ENCODE peak calls at places on chromosomes 11 and 22, in seven cellular contexts. One of them, this sample, is unnamed.

GRCh38 chr11:13550761-13551160 is 55.0 kb upstream of the PTH start:
- DNase-seq in vagina: no peak
- DNase-seq in GM12891: no peak
- DNase-seq in heart left ventricle: no peak
- DNase-seq in body of pancreas: no peak
- DNase-seq in suprapubic skin: no peak
- DNase-seq in A549: no peak
- DNase-seq in this sample: no peak

GRCh38 chr11:7547091-7547490 is 33.3 kb downstream of the PPFIBP2 start:
- DNase-seq in vagina: no peak
- DNase-seq in GM12891: no peak
- DNase-seq in heart left ventricle: no peak
- DNase-seq in body of pancreas: no peak
- DNase-seq in suprapubic skin: no peak
- DNase-seq in A549: no peak
- DNase-seq in this sample: no peak

GRCh38 chr22:45239378-45240136 is 1.1 kb downstream of the KIAA0930 start:
- DNase-seq in vagina: no peak
- DNase-seq in GM12891: no peak
- DNase-seq in heart left ventricle: no peak
- DNase-seq in body of pancreas: no peak
- DNase-seq in suprapubic skin: no peak
- DNase-seq in A549: no peak
- DNase-seq in this sample: no peak

GRCh38 chr11:122727101-122727929 is 71.8 kb downstream of the UBASH3B start:
- DNase-seq in vagina: no peak
- DNase-seq in GM12891: no peak
- DNase-seq in heart left ventricle: no peak
- DNase-seq in body of pancreas: no peak
- DNase-seq in suprapubic skin: no peak
- DNase-seq in A549: no peak
- DNase-seq in this sample: no peak

GRCh38 chr11:32081129-32081641 is 9.7 kb upstream of the RCN1 start:
- DNase-seq in vagina: no peak
- DNase-seq in GM12891: no peak
- DNase-seq in heart left ventricle: no peak
- DNase-seq in body of pancreas: no peak
- DNase-seq in suprapubic skin: no peak
- DNase-seq in A549: no peak
- DNase-seq in this sample: no peak

GRCh38 chr11:11449327-11449726 is 96.3 kb upstream of the CSNK2A3 start:
- DNase-seq in vagina: no peak
- DNase-seq in GM12891: no peak
- DNase-seq in heart left ventricle: no peak
- DNase-seq in body of pancreas: no peak
- DNase-seq in suprapubic skin: no peak
- DNase-seq in A549: no peak
- DNase-seq in this sample: no peak

GRCh38 chr22:44990810-44991209 is 19.0 kb downstream of the PHF21B start:
- DNase-seq in vagina: no peak
- DNase-seq in GM12891: no peak
- DNase-seq in heart left ventricle: no peak
- DNase-seq in body of pancreas: no peak
- DNase-seq in suprapubic skin: no peak
- DNase-seq in A549: no peak
- DNase-seq in this sample: no peak

GRCh38 chr22:29110946-29111345 is 38.1 kb downstream of the KREMEN1 start:
- DNase-seq in vagina: no peak
- DNase-seq in GM12891: no peak
- DNase-seq in heart left ventricle: no peak
- DNase-seq in body of pancreas: no peak
- DNase-seq in suprapubic skin: no peak
- DNase-seq in A549: no peak
- DNase-seq in this sample: no peak

GRCh38 chr11:5737672-5738071 is 1.4 kb downstream of the OR56B1 start:
- DNase-seq in vagina: no peak
- DNase-seq in GM12891: no peak
- DNase-seq in heart left ventricle: no peak
- DNase-seq in body of pancreas: no peak
- DNase-seq in suprapubic skin: no peak
- DNase-seq in A549: no peak
- DNase-seq in this sample: no peak

GRCh38 chr11:94671553-94672366 is 96.4 kb upstream of the AMOTL1 start:
- DNase-seq in vagina: no peak
- DNase-seq in GM12891: no peak
- DNase-seq in heart left ventricle: no peak
- DNase-seq in body of pancreas: no peak
- DNase-seq in suprapubic skin: no peak
- DNase-seq in A549: no peak
- DNase-seq in this sample: no peak

GRCh38 chr11:57940044-57940781 is 83.5 kb upstream of the OR9Q1 start:
- DNase-seq in vagina: no peak
- DNase-seq in GM12891: no peak
- DNase-seq in heart left ventricle: no peak
- DNase-seq in body of pancreas: no peak
- DNase-seq in suprapubic skin: no peak
- DNase-seq in A549: no peak
- DNase-seq in this sample: no peak

GRCh38 chr11:45262900-45263299 is 23.2 kb downstream of the SYT13 start:
- DNase-seq in vagina: no peak
- DNase-seq in GM12891: no peak
- DNase-seq in heart left ventricle: no peak
- DNase-seq in body of pancreas: peak
- DNase-seq in suprapubic skin: no peak
- DNase-seq in A549: no peak
- DNase-seq in this sample: no peak

GRCh38 chr11:80240245-80240644 is 799.4 kb upstream of the TENM4 start:
- DNase-seq in vagina: no peak
- DNase-seq in GM12891: no peak
- DNase-seq in heart left ventricle: no peak
- DNase-seq in body of pancreas: no peak
- DNase-seq in suprapubic skin: no peak
- DNase-seq in A549: no peak
- DNase-seq in this sample: no peak

GRCh38 chr11:122711831-122712378 is 56.4 kb downstream of the UBASH3B start:
- DNase-seq in vagina: no peak
- DNase-seq in GM12891: no peak
- DNase-seq in heart left ventricle: no peak
- DNase-seq in body of pancreas: no peak
- DNase-seq in suprapubic skin: no peak
- DNase-seq in A549: no peak
- DNase-seq in this sample: no peak

GRCh38 chr11:17972987-17973386 is 39.9 kb downstream of the SERGEF start:
- DNase-seq in vagina: no peak
- DNase-seq in GM12891: no peak
- DNase-seq in heart left ventricle: peak
- DNase-seq in body of pancreas: peak
- DNase-seq in suprapubic skin: no peak
- DNase-seq in A549: peak
- DNase-seq in this sample: peak

GRCh38 chr22:49979587-49980264 is 19.2 kb downstream of the PIM3 start:
- DNase-seq in vagina: no peak
- DNase-seq in GM12891: no peak
- DNase-seq in heart left ventricle: peak
- DNase-seq in body of pancreas: peak
- DNase-seq in suprapubic skin: no peak
- DNase-seq in A549: peak
- DNase-seq in this sample: no peak

GRCh38 chr22:27195104-27195503 is 537.7 kb downstream of the MIAT start:
- DNase-seq in vagina: no peak
- DNase-seq in GM12891: no peak
- DNase-seq in heart left ventricle: no peak
- DNase-seq in body of pancreas: no peak
- DNase-seq in suprapubic skin: peak
- DNase-seq in A549: no peak
- DNase-seq in this sample: no peak

GRCh38 chr22:44024288-44024908 is at the start of gene PARVB:
- DNase-seq in vagina: no peak
- DNase-seq in GM12891: peak
- DNase-seq in heart left ventricle: peak
- DNase-seq in body of pancreas: peak
- DNase-seq in suprapubic skin: no peak
- DNase-seq in A549: no peak
- DNase-seq in this sample: no peak

GRCh38 chr11:73469401-73469800 is 93.2 kb downstream of the RELT start:
- DNase-seq in vagina: no peak
- DNase-seq in GM12891: no peak
- DNase-seq in heart left ventricle: no peak
- DNase-seq in body of pancreas: no peak
- DNase-seq in suprapubic skin: no peak
- DNase-seq in A549: no peak
- DNase-seq in this sample: no peak

GRCh38 chr11:121741316-121741715 is 288.5 kb upstream of the SORL1-AS1 start:
- DNase-seq in vagina: no peak
- DNase-seq in GM12891: no peak
- DNase-seq in heart left ventricle: peak
- DNase-seq in body of pancreas: no peak
- DNase-seq in suprapubic skin: no peak
- DNase-seq in A549: no peak
- DNase-seq in this sample: no peak

GRCh38 chr11:28491431-28491830 is 383.2 kb downstream of the METTL15 start:
- DNase-seq in vagina: no peak
- DNase-seq in GM12891: no peak
- DNase-seq in heart left ventricle: no peak
- DNase-seq in body of pancreas: no peak
- DNase-seq in suprapubic skin: no peak
- DNase-seq in A549: no peak
- DNase-seq in this sample: no peak

GRCh38 chr11:45997599-45997998 is 75.1 kb downstream of the LARGE2 start:
- DNase-seq in vagina: no peak
- DNase-seq in GM12891: no peak
- DNase-seq in heart left ventricle: no peak
- DNase-seq in body of pancreas: peak
- DNase-seq in suprapubic skin: no peak
- DNase-seq in A549: no peak
- DNase-seq in this sample: no peak

DNA sequence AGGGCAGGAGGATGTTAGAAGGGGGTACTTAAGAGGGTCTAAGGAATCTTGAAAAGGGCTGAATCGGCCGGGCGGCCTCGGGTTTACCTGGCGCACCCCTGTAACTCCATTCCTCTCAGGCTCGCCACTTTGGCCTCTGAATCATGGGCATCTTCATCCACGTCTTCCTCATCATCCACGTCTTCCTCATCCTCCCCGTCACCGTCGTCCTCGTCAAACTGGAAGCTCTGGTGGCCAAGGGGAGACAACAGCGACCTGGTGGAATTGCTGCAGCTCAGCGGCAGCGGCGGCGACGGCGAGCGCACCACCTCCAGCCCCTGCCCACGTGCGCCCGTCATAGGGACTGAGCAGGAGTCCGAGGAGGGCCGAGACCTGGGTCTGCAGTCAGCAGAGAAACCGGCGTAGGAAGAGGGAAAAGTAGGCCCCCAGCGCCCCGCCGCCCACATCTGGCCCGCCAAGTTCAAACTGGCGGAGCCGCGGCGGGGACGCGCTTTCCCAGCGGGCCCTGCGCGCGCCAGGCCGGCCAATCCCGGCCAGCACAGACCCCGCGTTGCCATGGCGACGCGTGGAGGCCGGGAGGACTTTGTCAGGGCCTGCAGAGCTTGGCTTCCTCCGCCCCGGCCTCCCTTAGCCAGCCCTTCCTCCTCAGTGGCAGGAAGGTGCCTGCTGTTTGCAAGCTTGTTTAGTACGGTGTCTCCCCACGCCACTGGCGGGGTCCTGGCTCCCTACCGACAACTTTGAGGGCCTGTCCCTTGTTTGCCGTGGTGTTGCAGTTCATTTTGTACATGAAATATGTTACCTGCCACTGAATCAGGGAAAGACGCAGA is at the start of gene CCDC34:
- DNase-seq in vagina: no peak
- DNase-seq in GM12891: peak
- DNase-seq in heart left ventricle: peak
- DNase-seq in body of pancreas: peak
- DNase-seq in suprapubic skin: peak
- DNase-seq in A549: peak
- DNase-seq in this sample: peak
- TF ChIP-seq POLR2A in vagina: no peak
- TF ChIP-seq POLR2A in GM12891: peak
- TF ChIP-seq POLR2A in heart left ventricle: no peak
- TF ChIP-seq POLR2A in body of pancreas: peak
- TF ChIP-seq POLR2A in suprapubic skin: no peak
- TF ChIP-seq POLR2A in A549: peak
- TF ChIP-seq POLR2A in this sample: peak

GRCh38 chr22:37905534-37906363 is at the start of gene MICALL1:
- DNase-seq in vagina: no peak
- DNase-seq in GM12891: peak
- DNase-seq in heart left ventricle: peak
- DNase-seq in body of pancreas: peak
- DNase-seq in suprapubic skin: no peak
- DNase-seq in A549: peak
- DNase-seq in this sample: peak
- TF ChIP-seq POLR2A in vagina: peak
- TF ChIP-seq POLR2A in GM12891: no peak
- TF ChIP-seq POLR2A in heart left ventricle: no peak
- TF ChIP-seq POLR2A in body of pancreas: peak
- TF ChIP-seq POLR2A in suprapubic skin: no peak
- TF ChIP-seq POLR2A in A549: peak
- TF ChIP-seq POLR2A in this sample: no peak

DNA sequence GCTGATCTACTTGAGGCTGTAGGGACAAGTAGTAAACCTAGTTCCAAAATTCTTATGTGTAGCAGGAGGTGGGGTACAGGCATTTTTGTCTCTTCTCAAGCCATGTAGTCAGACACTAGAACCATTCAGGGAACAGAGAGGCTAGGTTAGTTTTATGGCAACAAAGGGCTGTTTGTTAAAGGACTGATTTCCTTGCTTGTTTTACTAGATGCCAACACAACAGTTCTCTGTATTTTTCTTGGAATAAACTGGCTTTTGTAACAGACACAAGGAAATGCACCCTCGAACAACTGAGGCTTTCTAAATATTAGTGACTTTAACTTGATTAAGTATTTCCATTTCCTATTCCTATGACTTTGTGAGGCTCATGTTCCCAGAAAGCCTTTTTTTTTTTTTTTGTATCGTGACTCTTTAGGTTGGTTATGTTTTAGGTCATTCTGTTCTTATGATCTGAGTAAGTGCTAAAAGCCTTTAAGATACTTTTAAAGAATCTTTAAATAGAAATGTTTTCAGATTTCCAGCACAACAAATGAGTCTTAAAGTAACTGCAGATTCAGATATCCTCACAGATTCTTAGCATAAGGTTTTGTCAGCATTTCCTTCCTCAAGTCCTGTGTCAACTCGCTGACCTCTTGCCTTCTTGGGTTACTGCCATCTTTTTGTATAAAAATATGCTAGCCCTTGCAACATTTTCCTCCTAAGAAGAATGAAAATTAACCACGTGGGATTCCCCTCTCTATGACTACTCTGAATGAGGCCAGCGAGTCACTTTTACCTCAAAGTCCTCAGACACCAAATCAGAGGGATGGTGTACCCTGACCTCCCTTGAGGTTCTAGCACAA is 92.5 kb downstream of the CCDC83 start:
- DNase-seq in vagina: no peak
- DNase-seq in GM12891: no peak
- DNase-seq in heart left ventricle: peak
- DNase-seq in body of pancreas: no peak
- DNase-seq in suprapubic skin: no peak
- DNase-seq in A549: peak
- DNase-seq in this sample: peak
- TF ChIP-seq POLR2A in vagina: no peak
- TF ChIP-seq POLR2A in GM12891: no peak
- TF ChIP-seq POLR2A in heart left ventricle: no peak
- TF ChIP-seq POLR2A in body of pancreas: no peak
- TF ChIP-seq POLR2A in suprapubic skin: no peak
- TF ChIP-seq POLR2A in A549: no peak
- TF ChIP-seq POLR2A in this sample: no peak

GRCh38 chr11:74592063-74592440 is 330 bp upstream of the POLD3 start:
- DNase-seq in vagina: no peak
- DNase-seq in GM12891: no peak
- DNase-seq in heart left ventricle: no peak
- DNase-seq in body of pancreas: no peak
- DNase-seq in suprapubic skin: no peak
- DNase-seq in A549: no peak
- DNase-seq in this sample: no peak
- TF ChIP-seq POLR2A in vagina: no peak
- TF ChIP-seq POLR2A in GM12891: no peak
- TF ChIP-seq POLR2A in heart left ventricle: no peak
- TF ChIP-seq POLR2A in body of pancreas: no peak
- TF ChIP-seq POLR2A in suprapubic skin: no peak
- TF ChIP-seq POLR2A in A549: no peak
- TF ChIP-seq POLR2A in this sample: no peak